ENCODE peak calls at places on chromosome 1, in five cellular contexts. E, D, G, K and S are unnamed samples.
A peak's percentile ranks its signal among the peaks of the same experiment; 100 is the strongest.

GRCh38 chr1:34885405-34886247 is 26.1 kb upstream of the SMIM12 start:
- DNase-seq in E (no peak), D (no peak), G (peak; percentile 34), K (peak; percentile 64), S (peak; percentile 28)

GRCh38 chr1:1281533-1282321 is 1.5 kb downstream of the SCNN1D start:
- DNase-seq in E (peak; percentile 65), D (no peak), G (no peak), K (peak; percentile 84), S (no peak)

GRCh38 chr1:74811421-74812179 is 78.6 kb downstream of the TYW3 start:
- DNase-seq in E (no peak), D (no peak), G (no peak), K (no peak), S (peak; percentile 3)

GRCh38 chr1:54850082-54850730 is 36.8 kb downstream of the DHCR24 start:
- DNase-seq in E (no peak), D (no peak), G (no peak), K (no peak), S (no peak)

GRCh38 chr1:151370211-151370911 is 2.1 kb downstream of the SELENBP1 start:
- DNase-seq in E (peak; percentile 66), D (no peak), G (peak; percentile 65), K (peak; percentile 69), S (peak; percentile 52)

GRCh38 chr1:182407724-182408123 is 7.3 kb upstream of the TEDDM1 start:
- DNase-seq in E (no peak), D (no peak), G (no peak), K (no peak), S (no peak)

GRCh38 chr1:172609528-172609927 is 49.4 kb upstream of the FASLG start:
- DNase-seq in E (no peak), D (no peak), G (peak; percentile 45), K (no peak), S (no peak)

GRCh38 chr1:41394918-41395598 is 33.8 kb downstream of the FOXO6 start:
- DNase-seq in E (peak; percentile 45), D (no peak), G (peak; percentile 26), K (no peak), S (no peak)

GRCh38 chr1:87206444-87206843 is 122.2 kb upstream of the LMO4 start:
- DNase-seq in E (no peak), D (no peak), G (no peak), K (no peak), S (no peak)

GRCh38 chr1:178612261-178612660 is 99.4 kb downstream of the TEX35 start:
- DNase-seq in E (no peak), D (no peak), G (peak; percentile 60), K (no peak), S (peak; percentile 53)

GRCh38 chr1:92483442-92484170 is 3.1 kb downstream of the GFI1 start:
- DNase-seq in E (no peak), D (no peak), G (no peak), K (peak; percentile 49), S (no peak)

GRCh38 chr1:69693921-69694320 is 126.2 kb downstream of the LRRC7 start:
- DNase-seq in E (no peak), D (no peak), G (no peak), K (no peak), S (no peak)

GRCh38 chr1:161311595-161312181 is 1.9 kb upstream of the MPZ start:
- DNase-seq in E (no peak), D (no peak), G (no peak), K (no peak), S (no peak)

GRCh38 chr1:9475061-9475627 is 64.1 kb upstream of the SLC25A33 start:
- DNase-seq in E (no peak), D (no peak), G (no peak), K (no peak), S (no peak)

GRCh38 chr1:9473032-9473792 is 66.1 kb upstream of the SLC25A33 start:
- DNase-seq in E (peak; percentile 90), D (peak; percentile 79), G (peak; percentile 86), K (peak; percentile 55), S (peak; percentile 90)

GRCh38 chr1:9476790-9477463 is 62.3 kb upstream of the SLC25A33 start:
- DNase-seq in E (no peak), D (no peak), G (no peak), K (no peak), S (peak; percentile 43)

GRCh38 chr1:9477535-9477934 is 61.7 kb upstream of the SLC25A33 start:
- DNase-seq in E (no peak), D (no peak), G (no peak), K (no peak), S (no peak)

GRCh38 chr1:9472386-9473031 is 66.8 kb upstream of the SLC25A33 start:
- DNase-seq in E (no peak), D (no peak), G (no peak), K (no peak), S (no peak)
- H3K4me3 ChIP-seq in E (no peak overlapping the region), D (no peak overlapping the region), G (no peak overlapping the region), K (no peak overlapping the region), S (no peak overlapping the region)

GRCh38 chr1:97668945-97669344 is 251.9 kb downstream of the DPYD start:
- DNase-seq in E (no peak), D (no peak), G (peak; percentile 51), K (no peak), S (peak; percentile 20)
- TF ChIP-seq CTCF in E (no peak), D (peak; percentile 10), G (no peak), K (no peak), S (no peak)

GRCh38 chr1:17119744-17120482 is 662 bp upstream of the PADI2 start:
- DNase-seq in E (no peak), D (no peak), G (no peak), K (peak; percentile 75), S (no peak)
- H3K4me3 ChIP-seq in E (peak overlapping the region; percentile 36), D (peak overlapping the region; percentile 20), G (no peak overlapping the region), K (peak overlapping the region; percentile 55), S (no peak overlapping the region)

GRCh38 chr1:19480282-19480681 is 5.1 kb downstream of the CAPZB start:
- DNase-seq in E (no peak), D (no peak), G (no peak), K (no peak), S (no peak)

GRCh38 chr1:19477284-19478240 is 7.8 kb downstream of the CAPZB start:
- DNase-seq in E (no peak), D (no peak), G (no peak), K (peak; percentile 63), S (no peak)

GRCh38 chr1:19476440-19477190 is 8.7 kb downstream of the CAPZB start:
- DNase-seq in E (no peak), D (no peak), G (peak; percentile 50), K (peak; percentile 55), S (peak; percentile 82)

GRCh38 chr1:19479351-19480120 is 5.8 kb downstream of the CAPZB start:
- DNase-seq in E (no peak), D (no peak), G (no peak), K (no peak), S (no peak)

GRCh38 chr1:19478241-19478780 is 7.0 kb downstream of the CAPZB start:
- DNase-seq in E (no peak), D (no peak), G (no peak), K (no peak), S (no peak)
- TF ChIP-seq CTCF in E (no peak), D (no peak), G (no peak), K (no peak), S (no peak)

DNA sequence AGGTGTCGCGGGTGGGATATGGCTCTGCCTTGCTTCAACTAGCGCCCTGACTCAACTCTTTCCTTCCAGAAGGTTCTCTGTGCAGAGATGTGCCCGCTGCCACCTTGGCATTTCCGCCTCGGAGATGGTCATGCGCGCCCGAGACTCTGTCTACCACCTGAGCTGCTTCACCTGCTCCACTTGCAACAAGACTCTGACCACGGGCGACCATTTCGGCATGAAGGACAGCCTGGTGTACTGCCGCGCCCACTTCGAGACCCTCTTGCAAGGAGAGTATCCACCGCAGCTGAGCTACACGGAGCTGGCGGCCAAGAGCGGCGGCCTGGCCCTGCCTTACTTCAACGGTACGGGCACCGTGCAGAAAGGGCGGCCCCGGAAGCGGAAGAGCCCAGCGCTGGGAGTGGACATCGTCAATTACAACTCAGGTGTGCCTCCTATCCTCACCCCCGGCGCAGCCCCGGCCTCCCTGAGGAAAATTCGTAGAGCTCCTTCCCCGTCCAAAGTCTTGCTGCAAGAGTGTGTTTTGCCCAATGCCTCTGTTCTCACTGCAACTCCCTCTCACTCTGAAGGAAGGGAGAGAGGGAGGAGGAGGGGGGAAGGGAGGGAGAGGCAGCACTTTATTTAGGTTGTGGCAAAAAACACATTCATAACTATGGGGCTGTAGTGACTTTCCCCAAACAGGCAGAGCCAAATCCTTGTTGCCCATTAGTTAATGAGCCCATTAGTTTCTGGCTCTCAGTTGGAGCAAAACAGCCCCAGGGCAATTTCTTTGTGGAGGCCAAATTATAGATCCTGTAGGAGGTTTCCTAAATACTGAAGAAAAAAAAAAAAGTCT is 4.3 kb downstream of the LHX9 start:
- DNase-seq in E (no peak), D (no peak), G (no peak), K (peak; percentile 46), S (no peak)
- H3K4me3 ChIP-seq in E (no peak overlapping the region), D (no peak overlapping the region), G (no peak overlapping the region), K (no peak overlapping the region), S (no peak overlapping the region)

DNA sequence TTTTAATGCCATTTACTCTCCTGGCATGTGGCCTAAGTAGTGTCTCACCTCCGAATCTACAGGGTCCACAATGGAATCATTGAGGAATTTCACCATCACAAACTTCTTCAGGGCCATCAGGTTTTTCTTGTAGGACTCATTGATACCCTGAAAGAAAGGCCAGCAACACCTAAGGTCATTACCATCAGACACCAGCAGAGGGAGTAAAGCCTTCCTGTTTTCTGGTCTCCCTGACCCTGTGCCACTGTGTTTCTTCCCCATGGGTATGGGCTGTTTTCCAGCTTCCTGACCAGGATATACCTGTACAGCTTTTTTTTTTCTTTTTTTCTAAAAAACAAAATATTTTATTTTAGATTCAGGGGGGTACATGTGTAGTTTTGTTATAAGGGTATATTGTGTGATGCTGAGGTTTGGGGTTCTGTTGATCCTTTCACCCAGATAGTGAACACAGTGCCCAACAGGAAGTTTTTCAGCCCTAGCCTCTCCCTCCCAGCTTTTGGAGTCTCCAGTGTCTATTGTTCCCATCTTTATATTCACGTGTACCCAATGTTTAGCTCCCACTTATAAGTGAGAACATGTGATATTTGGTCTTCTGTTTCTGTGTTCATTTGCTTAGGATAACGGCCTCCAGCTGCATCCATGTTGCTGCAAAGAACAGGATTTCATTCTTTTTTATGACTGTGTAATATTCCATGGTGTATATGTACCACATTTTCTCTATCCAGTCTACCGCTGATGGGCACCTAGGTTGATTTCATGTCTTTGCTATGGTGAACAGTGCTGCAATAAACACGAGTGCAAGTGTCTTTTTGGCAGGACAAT is 18.3 kb downstream of the PPT1 start:
- DNase-seq in E (no peak), D (peak; percentile 13), G (peak; percentile 61), K (no peak), S (peak; percentile 60)
- TF ChIP-seq CTCF in E (peak; percentile 36), D (peak; percentile 82), G (peak; percentile 86), K (peak; percentile 78), S (peak; percentile 89)

DNA sequence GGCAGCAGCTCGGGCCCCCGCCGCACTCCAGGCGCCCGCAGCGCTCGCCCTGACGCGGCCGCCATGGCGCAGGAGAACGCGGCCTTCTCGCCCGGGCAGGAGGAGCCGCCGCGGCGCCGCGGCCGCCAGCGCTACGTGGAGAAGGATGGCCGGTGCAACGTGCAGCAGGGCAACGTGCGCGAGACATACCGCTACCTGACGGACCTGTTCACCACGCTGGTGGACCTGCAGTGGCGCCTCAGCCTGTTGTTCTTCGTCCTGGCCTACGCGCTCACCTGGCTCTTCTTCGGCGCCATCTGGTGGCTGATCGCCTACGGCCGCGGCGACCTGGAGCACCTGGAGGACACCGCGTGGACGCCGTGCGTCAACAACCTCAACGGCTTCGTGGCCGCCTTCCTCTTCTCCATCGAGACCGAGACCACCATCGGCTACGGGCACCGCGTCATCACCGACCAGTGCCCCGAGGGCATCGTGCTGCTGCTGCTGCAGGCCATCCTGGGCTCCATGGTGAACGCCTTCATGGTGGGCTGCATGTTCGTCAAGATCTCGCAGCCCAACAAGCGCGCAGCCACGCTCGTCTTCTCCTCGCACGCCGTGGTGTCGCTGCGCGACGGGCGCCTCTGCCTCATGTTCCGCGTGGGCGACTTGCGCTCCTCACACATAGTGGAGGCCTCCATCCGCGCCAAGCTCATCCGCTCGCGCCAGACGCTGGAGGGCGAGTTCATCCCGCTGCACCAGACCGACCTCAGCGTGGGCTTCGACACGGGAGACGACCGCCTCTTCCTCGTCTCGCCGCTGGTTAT is 2.8 kb downstream of the KCNJ9 start:
- DNase-seq in E (peak; percentile 82), D (no peak), G (peak; percentile 28), K (peak; percentile 86), S (peak; percentile 13)
- H3K4me3 ChIP-seq in E (peak overlapping the region; percentile 51), D (peak overlapping the region; percentile 38), G (peak overlapping the region; percentile 41), K (peak overlapping the region; percentile 41), S (peak overlapping the region; percentile 23)